ENCODE peak calls at places on chromosomes 2 and 18, in nine cellular contexts. W is RCC 7860, D is NCI-H446 treated with DMSO at 0.1 percent for 48 hours, P is GF-D8, I is 8988T, F is left kidney, J is AG09309, G is NCI-H1105 treated with DMSO at 0.1 percent for 48 hours, K is iris pigment epithelial cell. Z is an unnamed sample.

GRCh38 chr2:37637122-37637875 is 34.1 kb downstream of the CDC42EP3 start:
- DNase-seq in W (no peak), D (no peak), P (no peak), I (no peak), F (peak), J (no peak), G (no peak), K (no peak), Z (no peak)

GRCh38 chr2:231397928-231398294 is 2.4 kb downstream of the B3GNT7 start:
- DNase-seq in W (no peak), D (no peak), P (no peak), I (no peak), F (no peak), J (no peak), G (no peak), K (no peak), Z (no peak)

GRCh38 chr2:204705243-204705971 is 160.1 kb downstream of the PARD3B start:
- DNase-seq in W (peak), D (no peak), P (no peak), I (no peak), F (no peak), J (no peak), G (no peak), K (peak), Z (no peak)

GRCh38 chr2:9660154-9660553 is 29.4 kb upstream of the YWHAQ start:
- DNase-seq in W (no peak), D (no peak), P (no peak), I (no peak), F (no peak), J (no peak), G (no peak), K (no peak), Z (no peak)

GRCh38 chr18:9763876-9764605 is 55.9 kb downstream of the RAB31 start:
- DNase-seq in W (no peak), D (no peak), P (no peak), I (no peak), F (peak), J (no peak), G (no peak), K (no peak), Z (no peak)

GRCh38 chr18:58615150-58616132 is 13.4 kb downstream of the ALPK2 start:
- DNase-seq in W (peak), D (no peak), P (no peak), I (no peak), F (no peak), J (no peak), G (no peak), K (no peak), Z (peak)

GRCh38 chr2:70796247-70796646 is 5.8 kb upstream of the FIGLA start:
- DNase-seq in W (no peak), D (no peak), P (no peak), I (no peak), F (no peak), J (no peak), G (no peak), K (no peak), Z (no peak)

GRCh38 chr2:229474125-229474524 is 203.0 kb upstream of the PID1 start:
- DNase-seq in W (no peak), D (no peak), P (no peak), I (no peak), F (no peak), J (no peak), G (no peak), K (no peak), Z (no peak)

GRCh38 chr18:62781893-62782292 is 66.6 kb downstream of the PHLPP1 start:
- DNase-seq in W (peak), D (no peak), P (peak), I (no peak), F (no peak), J (peak), G (peak), K (peak), Z (no peak)

GRCh38 chr2:146734042-146734715 is 1110.7 kb upstream of the ACVR2A start:
- DNase-seq in W (no peak), D (peak), P (peak), I (no peak), F (peak), J (no peak), G (peak), K (peak), Z (no peak)

GRCh38 chr2:8906208-8906607 is 68.8 kb upstream of the KIDINS220 start:
- DNase-seq in W (peak), D (no peak), P (no peak), I (no peak), F (no peak), J (no peak), G (no peak), K (peak), Z (no peak)

GRCh38 chr2:26366957-26367356 is 20.4 kb upstream of the ADGRF3 start:
- DNase-seq in W (no peak), D (no peak), P (no peak), I (no peak), F (no peak), J (no peak), G (no peak), K (no peak), Z (no peak)

GRCh38 chr2:212935749-212936148 is 215.7 kb downstream of the IKZF2 start:
- DNase-seq in W (no peak), D (no peak), P (no peak), I (no peak), F (no peak), J (no peak), G (no peak), K (no peak), Z (no peak)

GRCh38 chr2:116696223-116696622 is 1118.3 kb upstream of the DDX18 start:
- DNase-seq in W (no peak), D (no peak), P (no peak), I (no peak), F (peak), J (no peak), G (peak), K (no peak), Z (no peak)